ENCODE peak calls at places on chromosomes 1 and 21, in seven cellular contexts. One of them, this sample, is unnamed.

GRCh38 chr1:6801998-6802397 is 16.7 kb downstream of the CAMTA1 start:
- DNase-seq in IMR-90: peak
- DNase-seq in NCI-H1694: no peak
- DNase-seq in cardiac fibroblast: peak
- DNase-seq in right cardiac atrium: no peak
- DNase-seq in cardiac septum: no peak
- DNase-seq in anterior cingulate cortex: no peak
- DNase-seq in this sample: no peak

GRCh38 chr1:63662846-63663245 is 69.6 kb downstream of the PGM1 start:
- DNase-seq in cardiac fibroblast: peak
- DNase-seq in right cardiac atrium: no peak
- DNase-seq in anterior cingulate cortex: no peak
- DNase-seq in NCI-H1694: no peak
- DNase-seq in cardiac septum: no peak
- DNase-seq in IMR-90: peak
- DNase-seq in this sample: no peak

GRCh38 chr1:55503663-55504305 is 288.6 kb upstream of the USP24 start:
- DNase-seq in cardiac fibroblast: peak
- DNase-seq in NCI-H1694: no peak
- DNase-seq in cardiac septum: no peak
- DNase-seq in IMR-90: peak
- DNase-seq in anterior cingulate cortex: no peak
- DNase-seq in right cardiac atrium: no peak
- DNase-seq in this sample: no peak

GRCh38 chr1:89607156-89607555 is 25.8 kb upstream of the LRRC8C start:
- DNase-seq in right cardiac atrium: no peak
- DNase-seq in anterior cingulate cortex: no peak
- DNase-seq in NCI-H1694: no peak
- DNase-seq in IMR-90: no peak
- DNase-seq in cardiac fibroblast: no peak
- DNase-seq in cardiac septum: no peak
- DNase-seq in this sample: no peak

GRCh38 chr1:31299365-31299764 is 2.5 kb downstream of the ZCCHC17 start:
- DNase-seq in NCI-H1694: no peak
- DNase-seq in cardiac septum: no peak
- DNase-seq in cardiac fibroblast: peak
- DNase-seq in right cardiac atrium: no peak
- DNase-seq in IMR-90: peak
- DNase-seq in anterior cingulate cortex: no peak
- DNase-seq in this sample: peak

GRCh38 chr21:25385912-25386474 is 221.3 kb downstream of the MRPL39 start:
- DNase-seq in anterior cingulate cortex: no peak
- DNase-seq in IMR-90: peak
- DNase-seq in cardiac fibroblast: peak
- DNase-seq in cardiac septum: no peak
- DNase-seq in NCI-H1694: peak
- DNase-seq in right cardiac atrium: peak
- DNase-seq in this sample: peak

GRCh38 chr1:202834771-202835547 is 24.2 kb downstream of the PCAT6 start:
- DNase-seq in anterior cingulate cortex: no peak
- DNase-seq in right cardiac atrium: no peak
- DNase-seq in cardiac septum: no peak
- DNase-seq in IMR-90: no peak
- DNase-seq in cardiac fibroblast: no peak
- DNase-seq in NCI-H1694: no peak
- DNase-seq in this sample: no peak

GRCh38 chr1:22137006-22137720 is 5.7 kb downstream of the WNT4 start:
- DNase-seq in NCI-H1694: no peak
- DNase-seq in cardiac septum: no peak
- DNase-seq in cardiac fibroblast: no peak
- DNase-seq in IMR-90: peak
- DNase-seq in right cardiac atrium: no peak
- DNase-seq in anterior cingulate cortex: no peak
- DNase-seq in this sample: no peak

GRCh38 chr1:58779837-58780585 is 3.8 kb downstream of the JUN start:
- DNase-seq in NCI-H1694: peak
- DNase-seq in right cardiac atrium: peak
- DNase-seq in anterior cingulate cortex: no peak
- DNase-seq in cardiac fibroblast: peak
- DNase-seq in cardiac septum: no peak
- DNase-seq in IMR-90: peak
- DNase-seq in this sample: peak

GRCh38 chr21:45386728-45387371 is 18.1 kb upstream of the COL18A1 start:
- DNase-seq in cardiac fibroblast: peak
- DNase-seq in IMR-90: peak
- DNase-seq in NCI-H1694: no peak
- DNase-seq in right cardiac atrium: peak
- DNase-seq in anterior cingulate cortex: no peak
- DNase-seq in cardiac septum: peak
- DNase-seq in this sample: peak

GRCh38 chr1:57748696-57749095 is 324.8 kb upstream of the DAB1 start:
- DNase-seq in anterior cingulate cortex: no peak
- DNase-seq in IMR-90: no peak
- DNase-seq in right cardiac atrium: no peak
- DNase-seq in cardiac septum: no peak
- DNase-seq in cardiac fibroblast: no peak
- DNase-seq in NCI-H1694: no peak
- DNase-seq in this sample: no peak

GRCh38 chr1:158999301-159000069 is 10.2 kb upstream of the IFI16 start:
- DNase-seq in right cardiac atrium: peak
- DNase-seq in NCI-H1694: no peak
- DNase-seq in cardiac fibroblast: peak
- DNase-seq in IMR-90: peak
- DNase-seq in cardiac septum: peak
- DNase-seq in anterior cingulate cortex: peak
- DNase-seq in this sample: no peak

GRCh38 chr1:8456991-8457390 is 139.1 kb downstream of the SLC45A1 start:
- DNase-seq in cardiac fibroblast: peak
- DNase-seq in cardiac septum: no peak
- DNase-seq in NCI-H1694: no peak
- DNase-seq in IMR-90: no peak
- DNase-seq in anterior cingulate cortex: no peak
- DNase-seq in right cardiac atrium: no peak
- DNase-seq in this sample: no peak

GRCh38 chr1:171911506-171911905 is 70.2 kb downstream of the DNM3 start:
- DNase-seq in cardiac septum: no peak
- DNase-seq in anterior cingulate cortex: no peak
- DNase-seq in right cardiac atrium: no peak
- DNase-seq in cardiac fibroblast: peak
- DNase-seq in NCI-H1694: no peak
- DNase-seq in IMR-90: no peak
- DNase-seq in this sample: peak

GRCh38 chr1:116498789-116499628 is 71.8 kb downstream of the CD58 start:
- DNase-seq in right cardiac atrium: peak
- DNase-seq in cardiac septum: no peak
- DNase-seq in NCI-H1694: peak
- DNase-seq in IMR-90: peak
- DNase-seq in cardiac fibroblast: peak
- DNase-seq in anterior cingulate cortex: peak
- DNase-seq in this sample: peak

GRCh38 chr1:79797487-79797886 is 791.0 kb upstream of the ADGRL4 start:
- DNase-seq in cardiac fibroblast: no peak
- DNase-seq in anterior cingulate cortex: no peak
- DNase-seq in NCI-H1694: no peak
- DNase-seq in cardiac septum: no peak
- DNase-seq in IMR-90: no peak
- DNase-seq in right cardiac atrium: no peak
- DNase-seq in this sample: no peak

GRCh38 chr1:25206201-25206600 is 26.1 kb downstream of the SYF2 start:
- DNase-seq in right cardiac atrium: no peak
- DNase-seq in anterior cingulate cortex: no peak
- DNase-seq in NCI-H1694: no peak
- DNase-seq in cardiac septum: no peak
- DNase-seq in IMR-90: no peak
- DNase-seq in cardiac fibroblast: no peak
- DNase-seq in this sample: no peak

GRCh38 chr1:226304291-226304955 is 4.5 kb downstream of the LIN9 start:
- DNase-seq in anterior cingulate cortex: no peak
- DNase-seq in IMR-90: no peak
- DNase-seq in right cardiac atrium: no peak
- DNase-seq in cardiac fibroblast: no peak
- DNase-seq in cardiac septum: no peak
- DNase-seq in NCI-H1694: no peak
- DNase-seq in this sample: no peak

GRCh38 chr1:222043444-222044292 is 301.8 kb upstream of the DUSP10 start:
- DNase-seq in right cardiac atrium: peak
- DNase-seq in IMR-90: peak
- DNase-seq in anterior cingulate cortex: no peak
- DNase-seq in cardiac septum: no peak
- DNase-seq in NCI-H1694: no peak
- DNase-seq in cardiac fibroblast: peak
- DNase-seq in this sample: no peak

GRCh38 chr1:42930178-42931107 is 28.2 kb downstream of the SLC2A1 start:
- DNase-seq in right cardiac atrium: no peak
- DNase-seq in cardiac fibroblast: no peak
- DNase-seq in anterior cingulate cortex: no peak
- DNase-seq in IMR-90: no peak
- DNase-seq in cardiac septum: peak
- DNase-seq in NCI-H1694: no peak
- DNase-seq in this sample: no peak

GRCh38 chr1:33045246-33045645 is 8.6 kb upstream of the AK2 start:
- DNase-seq in right cardiac atrium: peak
- DNase-seq in anterior cingulate cortex: no peak
- DNase-seq in IMR-90: no peak
- DNase-seq in cardiac septum: peak
- DNase-seq in NCI-H1694: no peak
- DNase-seq in cardiac fibroblast: no peak
- DNase-seq in this sample: peak

GRCh38 chr1:58047265-58047858 is 499.2 kb downstream of the OMA1 start:
- DNase-seq in NCI-H1694: peak
- DNase-seq in cardiac septum: no peak
- DNase-seq in anterior cingulate cortex: no peak
- DNase-seq in right cardiac atrium: peak
- DNase-seq in cardiac fibroblast: peak
- DNase-seq in IMR-90: no peak
- DNase-seq in this sample: peak

GRCh38 chr1:199545780-199546179 is 481.7 kb upstream of the NR5A2 start:
- DNase-seq in cardiac septum: no peak
- DNase-seq in anterior cingulate cortex: no peak
- DNase-seq in right cardiac atrium: no peak
- DNase-seq in cardiac fibroblast: peak
- DNase-seq in NCI-H1694: no peak
- DNase-seq in IMR-90: no peak
- DNase-seq in this sample: peak

GRCh38 chr21:34801519-34802132 is 132.8 kb downstream of the CLIC6 start:
- DNase-seq in anterior cingulate cortex: no peak
- DNase-seq in right cardiac atrium: no peak
- DNase-seq in IMR-90: no peak
- DNase-seq in cardiac fibroblast: no peak
- DNase-seq in NCI-H1694: peak
- DNase-seq in cardiac septum: no peak
- DNase-seq in this sample: peak

GRCh38 chr21:45463871-45464270 is 58.9 kb downstream of the COL18A1 start:
- DNase-seq in cardiac septum: no peak
- DNase-seq in cardiac fibroblast: no peak
- DNase-seq in IMR-90: no peak
- DNase-seq in NCI-H1694: no peak
- DNase-seq in anterior cingulate cortex: no peak
- DNase-seq in right cardiac atrium: peak
- DNase-seq in this sample: no peak

GRCh38 chr1:6634278-6635052 is 9.8 kb downstream of the THAP3 start:
- DNase-seq in cardiac septum: peak
- DNase-seq in right cardiac atrium: peak
- DNase-seq in NCI-H1694: peak
- DNase-seq in anterior cingulate cortex: no peak
- DNase-seq in cardiac fibroblast: peak
- DNase-seq in IMR-90: peak
- DNase-seq in this sample: peak

GRCh38 chr1:113055570-113055969 is 17.4 kb upstream of the LRIG2 start:
- DNase-seq in IMR-90: no peak
- DNase-seq in cardiac septum: no peak
- DNase-seq in cardiac fibroblast: no peak
- DNase-seq in anterior cingulate cortex: no peak
- DNase-seq in NCI-H1694: no peak
- DNase-seq in right cardiac atrium: no peak
- DNase-seq in this sample: no peak

GRCh38 chr1:10020086-10020485 is 12.7 kb upstream of the UBE4B start:
- DNase-seq in cardiac fibroblast: no peak
- DNase-seq in NCI-H1694: no peak
- DNase-seq in anterior cingulate cortex: no peak
- DNase-seq in IMR-90: no peak
- DNase-seq in cardiac septum: no peak
- DNase-seq in right cardiac atrium: no peak
- DNase-seq in this sample: no peak

GRCh38 chr1:6554907-6555778 is at the start of gene TAS1R1:
- DNase-seq in NCI-H1694: no peak
- DNase-seq in cardiac fibroblast: no peak
- DNase-seq in cardiac septum: peak
- DNase-seq in anterior cingulate cortex: no peak
- DNase-seq in right cardiac atrium: peak
- DNase-seq in IMR-90: no peak
- DNase-seq in this sample: no peak

GRCh38 chr1:55970711-55971110 is 608.7 kb downstream of the PLPP3 start:
- DNase-seq in anterior cingulate cortex: no peak
- DNase-seq in IMR-90: peak
- DNase-seq in cardiac septum: no peak
- DNase-seq in NCI-H1694: no peak
- DNase-seq in right cardiac atrium: no peak
- DNase-seq in cardiac fibroblast: no peak
- DNase-seq in this sample: no peak

GRCh38 chr1:7690496-7691182 is 80.5 kb upstream of the VAMP3 start:
- DNase-seq in IMR-90: no peak
- DNase-seq in cardiac septum: no peak
- DNase-seq in NCI-H1694: no peak
- DNase-seq in anterior cingulate cortex: no peak
- DNase-seq in right cardiac atrium: no peak
- DNase-seq in cardiac fibroblast: no peak
- DNase-seq in this sample: no peak

GRCh38 chr21:26587621-26588260 is 14.7 kb upstream of the CYYR1 start:
- DNase-seq in IMR-90: peak
- DNase-seq in right cardiac atrium: no peak
- DNase-seq in cardiac fibroblast: peak
- DNase-seq in cardiac septum: no peak
- DNase-seq in anterior cingulate cortex: no peak
- DNase-seq in NCI-H1694: no peak
- DNase-seq in this sample: peak

GRCh38 chr1:157136133-157136532 is 2.1 kb downstream of the ETV3 start:
- DNase-seq in NCI-H1694: no peak
- DNase-seq in right cardiac atrium: no peak
- DNase-seq in cardiac fibroblast: no peak
- DNase-seq in anterior cingulate cortex: no peak
- DNase-seq in cardiac septum: no peak
- DNase-seq in IMR-90: no peak
- DNase-seq in this sample: no peak

GRCh38 chr1:1958071-1958541 is 39.0 kb upstream of the TMEM52 start:
- DNase-seq in IMR-90: no peak
- DNase-seq in NCI-H1694: no peak
- DNase-seq in anterior cingulate cortex: no peak
- DNase-seq in cardiac septum: no peak
- DNase-seq in cardiac fibroblast: no peak
- DNase-seq in right cardiac atrium: peak
- DNase-seq in this sample: no peak

GRCh38 chr1:207997486-207998268 is 86.8 kb upstream of the CD34 start:
- DNase-seq in cardiac fibroblast: peak
- DNase-seq in NCI-H1694: peak
- DNase-seq in anterior cingulate cortex: peak
- DNase-seq in IMR-90: peak
- DNase-seq in cardiac septum: no peak
- DNase-seq in right cardiac atrium: peak
- DNase-seq in this sample: peak

GRCh38 chr1:115478933-115479551 is 141.0 kb upstream of the NGF start:
- DNase-seq in cardiac septum: peak
- DNase-seq in IMR-90: no peak
- DNase-seq in right cardiac atrium: no peak
- DNase-seq in anterior cingulate cortex: no peak
- DNase-seq in NCI-H1694: no peak
- DNase-seq in cardiac fibroblast: no peak
- DNase-seq in this sample: no peak

GRCh38 chr1:118986291-118986838 is 1.8 kb downstream of the TBX15 start:
- DNase-seq in cardiac septum: no peak
- DNase-seq in IMR-90: no peak
- DNase-seq in anterior cingulate cortex: no peak
- DNase-seq in right cardiac atrium: no peak
- DNase-seq in NCI-H1694: no peak
- DNase-seq in cardiac fibroblast: peak
- DNase-seq in this sample: no peak

GRCh38 chr1:106619827-106620134 is 436.7 kb upstream of the PRMT6 start:
- DNase-seq in cardiac fibroblast: no peak
- DNase-seq in right cardiac atrium: peak
- DNase-seq in IMR-90: no peak
- DNase-seq in cardiac septum: no peak
- DNase-seq in NCI-H1694: no peak
- DNase-seq in anterior cingulate cortex: no peak
- DNase-seq in this sample: no peak

This sample was measured in NB4.